ENCODE peak calls at places on chromosomes 7 and 10, in ten cellular contexts. A is CD8-positive, alpha-beta T cell; I is neural progenitor cell; D is colonic mucosa; L is GM12865; S is OCI-LY7; T is uterus; P is psoas muscle; M is astrocyte; W is ovary. R is an unnamed sample.
A peak's percentile ranks its signal among the peaks of the same experiment; 100 is the strongest.

GRCh38 chr10:13092446-13093102 is 7.4 kb upstream of the OPTN start:
- DNase-seq in A (no peak), I (no peak), D (no peak), L (no peak), S (no peak), T (no peak), P (no peak), M (no peak), W (no peak), R (no peak)

GRCh38 chr10:86969421-86970041 is 1.2 kb downstream of the ADIRF start:
- DNase-seq in A (no peak), I (no peak), D (no peak), L (no peak), S (no peak), T (peak; percentile 59), P (peak; percentile 74), M (no peak), W (no peak), R (no peak)

GRCh38 chr10:80487791-80488538 is 33.9 kb downstream of the TSPAN14 start:
- DNase-seq in A (peak; percentile 62), I (no peak), D (no peak), L (no peak), S (no peak), T (no peak), P (peak; percentile 64), M (no peak), W (no peak), R (no peak)

GRCh38 chr7:108308913-108309312 is 147.3 kb downstream of the NRCAM start:
- DNase-seq in A (no peak), I (no peak), D (no peak), L (peak; percentile 28), S (no peak), T (no peak), P (no peak), M (peak; percentile 62), W (no peak), R (no peak)

GRCh38 chr10:101354584-101355070 is 662 bp downstream of the BTRC start:
- DNase-seq in A (no peak), I (no peak), D (no peak), L (no peak), S (no peak), T (no peak), P (no peak), M (no peak), W (no peak), R (no peak)

GRCh38 chr10:110544958-110545537 is 22.4 kb upstream of the SMC3 start:
- DNase-seq in A (no peak), I (no peak), D (no peak), L (no peak), S (no peak), T (no peak), P (no peak), M (peak; percentile 35), W (no peak), R (no peak)

GRCh38 chr10:3173173-3173878 is 744 bp upstream of the PITRM1 start:
- DNase-seq in A (no peak), I (no peak), D (peak; percentile 95), L (peak; percentile 91), S (peak; percentile 86), T (no peak), P (peak; percentile 63), M (no peak), W (no peak), R (no peak)

GRCh38 chr10:104045151-104046089 is 40.3 kb downstream of the COL17A1 start:
- DNase-seq in A (no peak), I (peak; percentile 88), D (peak; percentile 35), L (peak; percentile 35), S (no peak), T (peak; percentile 35), P (no peak), M (peak; percentile 44), W (no peak), R (peak; percentile 20)

GRCh38 chr10:96606216-96606615 is 19.4 kb upstream of the TM9SF3 start:
- DNase-seq in A (no peak), I (no peak), D (no peak), L (no peak), S (no peak), T (no peak), P (no peak), M (peak; percentile 60), W (peak; percentile 45), R (peak; percentile 16)

GRCh38 chr10:17215782-17216122 is 12.3 kb upstream of the VIM start:
- DNase-seq in A (no peak), I (no peak), D (no peak), L (no peak), S (no peak), T (no peak), P (no peak), M (no peak), W (no peak), R (no peak)

GRCh38 chr10:100328198-100328597 is 1.8 kb downstream of the PKD2L1 start:
- DNase-seq in A (no peak), I (no peak), D (no peak), L (no peak), S (no peak), T (no peak), P (no peak), M (no peak), W (no peak), R (no peak)

GRCh38 chr10:103155485-103156085 is 37.5 kb downstream of the NT5C2 start:
- DNase-seq in A (no peak), I (no peak), D (no peak), L (no peak), S (no peak), T (no peak), P (no peak), M (no peak), W (no peak), R (no peak)

GRCh38 chr7:128053023-128053422 is 21.8 kb upstream of the LRRC4 start:
- DNase-seq in A (no peak), I (no peak), D (no peak), L (no peak), S (peak; percentile 40), T (no peak), P (no peak), M (no peak), W (no peak), R (no peak)

GRCh38 chr7:135493362-135493761 is 16.5 kb downstream of the CNOT4 start:
- DNase-seq in A (no peak), I (no peak), D (no peak), L (no peak), S (no peak), T (no peak), P (no peak), M (no peak), W (no peak), R (no peak)

GRCh38 chr10:118484152-118484871 is 111.1 kb downstream of the PRLHR start:
- DNase-seq in A (no peak), I (no peak), D (no peak), L (no peak), S (no peak), T (no peak), P (no peak), M (no peak), W (no peak), R (no peak)

GRCh38 chr10:120949511-120950102 is 98.4 kb downstream of the WDR11 start:
- DNase-seq in A (no peak), I (peak; percentile 60), D (no peak), L (no peak), S (no peak), T (no peak), P (no peak), M (no peak), W (peak; percentile 52), R (no peak)

GRCh38 chr7:4888161-4888560 is 4.6 kb upstream of the RADIL start:
- DNase-seq in A (no peak), I (no peak), D (no peak), L (no peak), S (no peak), T (no peak), P (no peak), M (no peak), W (no peak), R (no peak)

GRCh38 chr10:12419279-12419847 is 70.0 kb downstream of the CAMK1D start:
- DNase-seq in A (peak; percentile 58), I (no peak), D (no peak), L (peak; percentile 26), S (no peak), T (peak; percentile 78), P (peak; percentile 65), M (peak; percentile 100), W (no peak), R (peak; percentile 34)

GRCh38 chr7:84232653-84233052 is 38.1 kb upstream of the SEMA3A start:
- DNase-seq in A (no peak), I (peak; percentile 5), D (no peak), L (no peak), S (no peak), T (no peak), P (no peak), M (peak; percentile 47), W (no peak), R (no peak)

GRCh38 chr7:71708710-71709109 is 576.8 kb downstream of the GALNT17 start:
- DNase-seq in A (no peak), I (no peak), D (no peak), L (no peak), S (no peak), T (no peak), P (no peak), M (no peak), W (no peak), R (no peak)

GRCh38 chr10:10993785-10994184 is 23.9 kb upstream of the CELF2 start:
- DNase-seq in A (no peak), I (no peak), D (no peak), L (no peak), S (no peak), T (no peak), P (no peak), M (no peak), W (no peak), R (no peak)

GRCh38 chr10:130751851-130752250 is 559.7 kb downstream of the TCERG1L start:
- DNase-seq in A (no peak), I (no peak), D (no peak), L (no peak), S (no peak), T (no peak), P (peak; percentile 8), M (no peak), W (no peak), R (no peak)
- TF ChIP-seq CTCF in A (no peak), I (no peak), D (no peak), L (no peak), S (no peak), T (no peak), P (no peak), M (no peak), W (no peak), R (no peak)

GRCh38 chr7:105044449-105045081 is 30.6 kb downstream of the KMT2E start:
- DNase-seq in A (no peak), I (no peak), D (no peak), L (no peak), S (no peak), T (no peak), P (no peak), M (no peak), W (no peak), R (no peak)
- H3K4me3 ChIP-seq in A (no peak overlapping the region), I (no peak overlapping the region), D (no peak overlapping the region), L (no peak overlapping the region), S (no peak overlapping the region), T (no peak overlapping the region), P (no peak overlapping the region), M (no peak overlapping the region), W (no peak overlapping the region), R (no peak overlapping the region)

GRCh38 chr7:46129831-46130230 is 208.8 kb upstream of the IGFBP3 start:
- DNase-seq in A (no peak), I (no peak), D (no peak), L (no peak), S (peak; percentile 14), T (no peak), P (no peak), M (no peak), W (no peak), R (no peak)
- TF ChIP-seq CTCF in A (no peak), I (no peak), D (no peak), L (no peak), S (peak; percentile 68), T (no peak), P (no peak), M (peak; percentile 35), W (no peak), R (no peak)

GRCh38 chr10:77417806-77418205 is 219.8 kb downstream of the KCNMA1 start:
- DNase-seq in A (no peak), I (no peak), D (no peak), L (no peak), S (no peak), T (peak; percentile 57), P (no peak), M (no peak), W (no peak), R (no peak)
- H3K4me3 ChIP-seq in A (no peak overlapping the region), I (no peak overlapping the region), D (no peak overlapping the region), L (no peak overlapping the region), S (no peak overlapping the region), T (no peak overlapping the region), P (no peak overlapping the region), M (no peak overlapping the region), W (no peak overlapping the region), R (no peak overlapping the region)